ENCODE peak calls at places on chromosomes 4 and X, in nine cellular contexts. One of them, this sample, is unnamed.

GRCh38 chr4:26866781-26867180 is 6.1 kb downstream of the STIM2 start:
- DNase-seq in right cardiac atrium: no peak
- DNase-seq in RWPE1: no peak
- DNase-seq in AG04450: no peak
- DNase-seq in CD8-positive, alpha-beta T cell: no peak
- DNase-seq in neuronal stem cell: no peak
- DNase-seq in endodermal cell: no peak
- DNase-seq in K562: no peak
- DNase-seq in CD8-positive, alpha-beta memory T cell: no peak
- DNase-seq in this sample: no peak

GRCh38 chr4:161525121-161525520 is 638.7 kb downstream of the FSTL5 start:
- DNase-seq in K562: no peak
- DNase-seq in AG04450: no peak
- DNase-seq in right cardiac atrium: no peak
- DNase-seq in CD8-positive, alpha-beta T cell: no peak
- DNase-seq in neuronal stem cell: no peak
- DNase-seq in RWPE1: no peak
- DNase-seq in CD8-positive, alpha-beta memory T cell: no peak
- DNase-seq in endodermal cell: no peak
- DNase-seq in this sample: no peak

GRCh38 chr4:183355405-183355804 is 33.2 kb upstream of the CLDN24 start:
- DNase-seq in neuronal stem cell: no peak
- DNase-seq in endodermal cell: no peak
- DNase-seq in CD8-positive, alpha-beta memory T cell: no peak
- DNase-seq in CD8-positive, alpha-beta T cell: no peak
- DNase-seq in RWPE1: peak
- DNase-seq in right cardiac atrium: no peak
- DNase-seq in AG04450: no peak
- DNase-seq in K562: no peak
- DNase-seq in this sample: peak

GRCh38 chr4:109588176-109588575 is 28.1 kb downstream of the MCUB start:
- DNase-seq in CD8-positive, alpha-beta memory T cell: no peak
- DNase-seq in AG04450: no peak
- DNase-seq in endodermal cell: no peak
- DNase-seq in CD8-positive, alpha-beta T cell: no peak
- DNase-seq in right cardiac atrium: no peak
- DNase-seq in K562: no peak
- DNase-seq in RWPE1: peak
- DNase-seq in neuronal stem cell: no peak
- DNase-seq in this sample: no peak

GRCh38 chr4:55742655-55743191 is 76.9 kb upstream of the EXOC1L start:
- DNase-seq in right cardiac atrium: no peak
- DNase-seq in CD8-positive, alpha-beta T cell: no peak
- DNase-seq in endodermal cell: no peak
- DNase-seq in AG04450: peak
- DNase-seq in RWPE1: no peak
- DNase-seq in CD8-positive, alpha-beta memory T cell: no peak
- DNase-seq in neuronal stem cell: peak
- DNase-seq in K562: peak
- DNase-seq in this sample: no peak

GRCh38 chr4:147723316-147723715 is 8.6 kb upstream of the ARHGAP10 start:
- DNase-seq in AG04450: no peak
- DNase-seq in RWPE1: no peak
- DNase-seq in CD8-positive, alpha-beta memory T cell: no peak
- DNase-seq in neuronal stem cell: no peak
- DNase-seq in right cardiac atrium: no peak
- DNase-seq in endodermal cell: no peak
- DNase-seq in CD8-positive, alpha-beta T cell: no peak
- DNase-seq in K562: no peak
- DNase-seq in this sample: no peak

GRCh38 chrX:89021964-89022363 is 274.9 kb downstream of the CPXCR1 start:
- DNase-seq in CD8-positive, alpha-beta T cell: no peak
- DNase-seq in neuronal stem cell: no peak
- DNase-seq in AG04450: no peak
- DNase-seq in RWPE1: no peak
- DNase-seq in CD8-positive, alpha-beta memory T cell: no peak
- DNase-seq in endodermal cell: no peak
- DNase-seq in K562: no peak
- DNase-seq in right cardiac atrium: no peak
- DNase-seq in this sample: no peak

GRCh38 chr4:186345184-186345583 is 79.2 kb downstream of the F11 start:
- DNase-seq in CD8-positive, alpha-beta memory T cell: no peak
- DNase-seq in AG04450: no peak
- DNase-seq in neuronal stem cell: no peak
- DNase-seq in K562: no peak
- DNase-seq in CD8-positive, alpha-beta T cell: no peak
- DNase-seq in RWPE1: no peak
- DNase-seq in right cardiac atrium: no peak
- DNase-seq in endodermal cell: peak
- DNase-seq in this sample: no peak

GRCh38 chr4:185656467-185656890 is 121.2 kb upstream of the PDLIM3 start:
- DNase-seq in CD8-positive, alpha-beta memory T cell: no peak
- DNase-seq in RWPE1: no peak
- DNase-seq in right cardiac atrium: peak
- DNase-seq in neuronal stem cell: peak
- DNase-seq in CD8-positive, alpha-beta T cell: no peak
- DNase-seq in AG04450: no peak
- DNase-seq in endodermal cell: peak
- DNase-seq in K562: no peak
- DNase-seq in this sample: no peak

GRCh38 chr4:143437937-143438336 is 75.6 kb upstream of the SMARCA5 start:
- DNase-seq in CD8-positive, alpha-beta memory T cell: no peak
- DNase-seq in endodermal cell: no peak
- DNase-seq in RWPE1: no peak
- DNase-seq in right cardiac atrium: no peak
- DNase-seq in neuronal stem cell: no peak
- DNase-seq in AG04450: no peak
- DNase-seq in K562: no peak
- DNase-seq in CD8-positive, alpha-beta T cell: no peak
- DNase-seq in this sample: no peak

GRCh38 chrX:37383313-37383712 is 34.1 kb downstream of the PRRG1 start:
- DNase-seq in neuronal stem cell: no peak
- DNase-seq in CD8-positive, alpha-beta memory T cell: no peak
- DNase-seq in AG04450: no peak
- DNase-seq in RWPE1: no peak
- DNase-seq in K562: no peak
- DNase-seq in endodermal cell: no peak
- DNase-seq in right cardiac atrium: no peak
- DNase-seq in CD8-positive, alpha-beta T cell: no peak
- DNase-seq in this sample: no peak

GRCh38 chrX:17814557-17814956 is 46.5 kb downstream of the RAI2 start:
- DNase-seq in K562: no peak
- DNase-seq in CD8-positive, alpha-beta memory T cell: no peak
- DNase-seq in CD8-positive, alpha-beta T cell: no peak
- DNase-seq in RWPE1: peak
- DNase-seq in AG04450: no peak
- DNase-seq in neuronal stem cell: no peak
- DNase-seq in endodermal cell: no peak
- DNase-seq in right cardiac atrium: no peak
- DNase-seq in this sample: no peak

GRCh38 chr4:38920186-38920585 is 52.6 kb downstream of the FAM114A1 start:
- DNase-seq in K562: no peak
- DNase-seq in right cardiac atrium: no peak
- DNase-seq in AG04450: no peak
- DNase-seq in RWPE1: no peak
- DNase-seq in CD8-positive, alpha-beta T cell: no peak
- DNase-seq in CD8-positive, alpha-beta memory T cell: no peak
- DNase-seq in endodermal cell: no peak
- DNase-seq in neuronal stem cell: no peak
- DNase-seq in this sample: no peak

GRCh38 chrX:9955506-9955905 is 11.7 kb upstream of the CLDN34 start:
- DNase-seq in CD8-positive, alpha-beta memory T cell: no peak
- DNase-seq in neuronal stem cell: no peak
- DNase-seq in RWPE1: no peak
- DNase-seq in CD8-positive, alpha-beta T cell: no peak
- DNase-seq in endodermal cell: no peak
- DNase-seq in right cardiac atrium: no peak
- DNase-seq in K562: no peak
- DNase-seq in AG04450: peak
- DNase-seq in this sample: no peak

GRCh38 chr4:116413222-116413621 is 672.2 kb downstream of the TRAM1L1 start:
- DNase-seq in RWPE1: no peak
- DNase-seq in endodermal cell: no peak
- DNase-seq in AG04450: no peak
- DNase-seq in neuronal stem cell: no peak
- DNase-seq in right cardiac atrium: no peak
- DNase-seq in CD8-positive, alpha-beta memory T cell: no peak
- DNase-seq in CD8-positive, alpha-beta T cell: no peak
- DNase-seq in K562: no peak
- DNase-seq in this sample: no peak

GRCh38 chrX:85244411-85245210 is 820 bp downstream of the ZNF711 start:
- DNase-seq in right cardiac atrium: peak
- DNase-seq in endodermal cell: peak
- DNase-seq in K562: peak
- DNase-seq in neuronal stem cell: peak
- DNase-seq in CD8-positive, alpha-beta T cell: no peak
- DNase-seq in RWPE1: peak
- DNase-seq in AG04450: no peak
- DNase-seq in CD8-positive, alpha-beta memory T cell: peak
- DNase-seq in this sample: no peak
- H3K27ac ChIP-seq in right cardiac atrium: peak
- H3K27ac ChIP-seq in endodermal cell: peak
- H3K27ac ChIP-seq in K562: peak
- H3K27ac ChIP-seq in neuronal stem cell: peak
- H3K27ac ChIP-seq in CD8-positive, alpha-beta T cell: peak
- H3K27ac ChIP-seq in RWPE1: no peak
- H3K27ac ChIP-seq in AG04450: no peak
- H3K27ac ChIP-seq in CD8-positive, alpha-beta memory T cell: no peak
- H3K27ac ChIP-seq in this sample: no peak

GRCh38 chr4:153757407-153757806 is 2.4 kb downstream of the RNF175 start:
- DNase-seq in K562: no peak
- DNase-seq in CD8-positive, alpha-beta T cell: no peak
- DNase-seq in AG04450: no peak
- DNase-seq in endodermal cell: peak
- DNase-seq in CD8-positive, alpha-beta memory T cell: no peak
- DNase-seq in neuronal stem cell: no peak
- DNase-seq in right cardiac atrium: no peak
- DNase-seq in RWPE1: peak
- DNase-seq in this sample: no peak

GRCh38 chr4:153759407-153760226 is at the start of gene RNF175:
- DNase-seq in endodermal cell: peak
- DNase-seq in right cardiac atrium: peak
- DNase-seq in RWPE1: no peak
- DNase-seq in CD8-positive, alpha-beta memory T cell: no peak
- DNase-seq in CD8-positive, alpha-beta T cell: no peak
- DNase-seq in neuronal stem cell: no peak
- DNase-seq in AG04450: no peak
- DNase-seq in K562: no peak
- DNase-seq in this sample: no peak

GRCh38 chr4:153755186-153755585 is 4.6 kb downstream of the RNF175 start:
- DNase-seq in neuronal stem cell: no peak
- DNase-seq in endodermal cell: no peak
- DNase-seq in CD8-positive, alpha-beta T cell: no peak
- DNase-seq in RWPE1: no peak
- DNase-seq in CD8-positive, alpha-beta memory T cell: no peak
- DNase-seq in AG04450: no peak
- DNase-seq in right cardiac atrium: no peak
- DNase-seq in K562: no peak
- DNase-seq in this sample: no peak

GRCh38 chr4:153758136-153758535 is 1.7 kb downstream of the RNF175 start:
- DNase-seq in K562: no peak
- DNase-seq in right cardiac atrium: no peak
- DNase-seq in neuronal stem cell: no peak
- DNase-seq in endodermal cell: peak
- DNase-seq in RWPE1: no peak
- DNase-seq in CD8-positive, alpha-beta memory T cell: no peak
- DNase-seq in AG04450: no peak
- DNase-seq in CD8-positive, alpha-beta T cell: no peak
- DNase-seq in this sample: no peak

GRCh38 chr4:153758688-153759406 is 977 bp downstream of the RNF175 start:
- DNase-seq in endodermal cell: peak
- DNase-seq in CD8-positive, alpha-beta memory T cell: no peak
- DNase-seq in CD8-positive, alpha-beta T cell: no peak
- DNase-seq in right cardiac atrium: no peak
- DNase-seq in K562: no peak
- DNase-seq in AG04450: no peak
- DNase-seq in RWPE1: no peak
- DNase-seq in neuronal stem cell: no peak
- DNase-seq in this sample: no peak
- H3K27ac ChIP-seq in endodermal cell: no peak
- H3K27ac ChIP-seq in CD8-positive, alpha-beta memory T cell: no peak
- H3K27ac ChIP-seq in CD8-positive, alpha-beta T cell: no peak
- H3K27ac ChIP-seq in right cardiac atrium: no peak
- H3K27ac ChIP-seq in K562: no peak
- H3K27ac ChIP-seq in AG04450: no peak
- H3K27ac ChIP-seq in RWPE1: no peak
- H3K27ac ChIP-seq in neuronal stem cell: no peak
- H3K27ac ChIP-seq in this sample: no peak

GRCh38 chr4:99536148-99536728 is 25.4 kb downstream of the C4orf17 start:
- DNase-seq in right cardiac atrium: peak
- DNase-seq in CD8-positive, alpha-beta T cell: no peak
- DNase-seq in AG04450: no peak
- DNase-seq in K562: no peak
- DNase-seq in RWPE1: no peak
- DNase-seq in neuronal stem cell: no peak
- DNase-seq in endodermal cell: no peak
- DNase-seq in CD8-positive, alpha-beta memory T cell: no peak
- DNase-seq in this sample: no peak

GRCh38 chr4:99540287-99540939 is 23.4 kb downstream of the TRMT10A start:
- DNase-seq in RWPE1: no peak
- DNase-seq in AG04450: no peak
- DNase-seq in neuronal stem cell: no peak
- DNase-seq in right cardiac atrium: no peak
- DNase-seq in K562: no peak
- DNase-seq in CD8-positive, alpha-beta memory T cell: no peak
- DNase-seq in CD8-positive, alpha-beta T cell: no peak
- DNase-seq in endodermal cell: no peak
- DNase-seq in this sample: no peak

GRCh38 chr4:99537674-99538073 is 26.2 kb downstream of the TRMT10A start:
- DNase-seq in CD8-positive, alpha-beta T cell: no peak
- DNase-seq in AG04450: no peak
- DNase-seq in K562: no peak
- DNase-seq in RWPE1: no peak
- DNase-seq in neuronal stem cell: no peak
- DNase-seq in CD8-positive, alpha-beta memory T cell: no peak
- DNase-seq in endodermal cell: no peak
- DNase-seq in right cardiac atrium: no peak
- DNase-seq in this sample: no peak

GRCh38 chr4:99536848-99537247 is 26.0 kb downstream of the C4orf17 start:
- DNase-seq in neuronal stem cell: no peak
- DNase-seq in right cardiac atrium: no peak
- DNase-seq in CD8-positive, alpha-beta memory T cell: no peak
- DNase-seq in CD8-positive, alpha-beta T cell: no peak
- DNase-seq in AG04450: no peak
- DNase-seq in RWPE1: no peak
- DNase-seq in K562: no peak
- DNase-seq in endodermal cell: no peak
- DNase-seq in this sample: no peak
- H3K27ac ChIP-seq in neuronal stem cell: no peak
- H3K27ac ChIP-seq in right cardiac atrium: no peak
- H3K27ac ChIP-seq in CD8-positive, alpha-beta memory T cell: no peak
- H3K27ac ChIP-seq in CD8-positive, alpha-beta T cell: no peak
- H3K27ac ChIP-seq in AG04450: no peak
- H3K27ac ChIP-seq in RWPE1: no peak
- H3K27ac ChIP-seq in K562: no peak
- H3K27ac ChIP-seq in endodermal cell: no peak
- H3K27ac ChIP-seq in this sample: no peak

DNA sequence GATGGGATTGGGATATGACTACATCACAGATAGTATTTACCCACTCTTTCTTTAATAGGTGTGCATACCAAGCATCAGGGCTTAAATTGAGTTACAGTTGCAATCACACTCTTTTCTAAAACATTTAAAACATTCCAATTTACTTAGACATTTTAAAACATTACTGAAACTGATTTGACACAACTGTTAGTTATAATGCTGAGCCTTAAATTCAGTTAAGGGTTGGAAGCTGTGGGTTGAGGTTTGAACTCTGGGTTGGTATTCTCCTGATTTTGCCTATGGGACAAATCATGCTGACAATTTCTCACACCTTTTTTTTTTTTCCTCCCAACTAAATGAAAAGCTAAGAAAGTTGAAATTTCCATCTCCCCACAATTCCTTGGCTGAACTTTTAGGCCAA is 16.3 kb downstream of the SLIT2 start:
- DNase-seq in endodermal cell: no peak
- DNase-seq in neuronal stem cell: no peak
- DNase-seq in AG04450: no peak
- DNase-seq in CD8-positive, alpha-beta memory T cell: no peak
- DNase-seq in RWPE1: no peak
- DNase-seq in right cardiac atrium: no peak
- DNase-seq in K562: no peak
- DNase-seq in CD8-positive, alpha-beta T cell: no peak
- DNase-seq in this sample: no peak
- H3K27ac ChIP-seq in endodermal cell: no peak
- H3K27ac ChIP-seq in neuronal stem cell: no peak
- H3K27ac ChIP-seq in AG04450: no peak
- H3K27ac ChIP-seq in CD8-positive, alpha-beta memory T cell: no peak
- H3K27ac ChIP-seq in RWPE1: no peak
- H3K27ac ChIP-seq in right cardiac atrium: no peak
- H3K27ac ChIP-seq in K562: no peak
- H3K27ac ChIP-seq in CD8-positive, alpha-beta T cell: no peak
- H3K27ac ChIP-seq in this sample: no peak